ENCODE peak calls at places on chromosomes 1 and 21, in four cellular contexts. I is CD8-positive, alpha-beta memory T cell; J is posterior cingulate gyrus; A is GDM1. B is an unnamed sample.

GRCh38 chr1:52662645-52663313 is 29.8 kb downstream of the SHISAL2A start:
- DNase-seq in I (no peak), J (no peak), A (no peak), B (no peak)

GRCh38 chr1:66197785-66198184 is 336.2 kb upstream of the SGIP1 start:
- DNase-seq in I (no peak), J (no peak), A (no peak), B (no peak)

GRCh38 chr1:154595621-154596020 is 12.4 kb downstream of the ADAR start:
- DNase-seq in A (no peak), I (no peak), J (no peak), B (no peak)

GRCh38 chr1:230199034-230199433 is 132.0 kb downstream of the GALNT2 start:
- DNase-seq in A (no peak), I (no peak), J (no peak), B (no peak)

GRCh38 chr1:234544094-234544579 is 65.2 kb upstream of the TARBP1 start:
- DNase-seq in J (peak), I (no peak), A (no peak), B (peak)

GRCh38 chr21:38244885-38245869 is 11.6 kb upstream of the KCNJ15 start:
- DNase-seq in J (no peak), A (no peak), I (peak), B (peak)

GRCh38 chr21:41548781-41549180 is 40.8 kb upstream of the TMPRSS2 start:
- DNase-seq in I (no peak), A (no peak), J (no peak), B (no peak)

GRCh38 chr1:93964777-93965200 is 55.6 kb upstream of the GCLM start:
- DNase-seq in A (no peak), I (no peak), J (no peak), B (no peak)

GRCh38 chr1:79295967-79296366 is 289.4 kb upstream of the ADGRL4 start:
- DNase-seq in A (no peak), J (no peak), I (no peak), B (no peak)

GRCh38 chr1:159162511-159163265 is 8.7 kb upstream of the CADM3 start:
- DNase-seq in J (no peak), I (no peak), A (peak), B (no peak)

B was measured in naive thymus-derived CD4-positive, alpha-beta T cell.